ENCODE peak calls at places on chromosome 13, in seven cellular contexts. K is NB4, V is psoas muscle, G is WERI-Rb-1, D is lower lobe of right lung, O is cardiac fibroblast, N is transverse colon. F is an unnamed sample.
A peak's percentile ranks its signal among the peaks of the same experiment; 100 is the strongest.

GRCh38 chr13:110017379-110017778 is 231.0 kb upstream of the IRS2 start:
- DNase-seq in K (no peak), V (no peak), G (no peak), D (no peak), O (peak; percentile 88), N (no peak), F (peak; percentile 84)

GRCh38 chr13:87661471-87661870 is 9.7 kb upstream of the SLITRK5 start:
- DNase-seq in K (no peak), V (no peak), G (no peak), D (no peak), O (no peak), N (no peak), F (no peak)

GRCh38 chr13:30718661-30719520 is 16.5 kb upstream of the ALOX5AP start:
- DNase-seq in K (no peak), V (no peak), G (no peak), D (no peak), O (peak; percentile 95), N (no peak), F (peak; percentile 46)

GRCh38 chr13:110116072-110116487 is 190.9 kb downstream of the COL4A1 start:
- DNase-seq in K (peak; percentile 62), V (peak; percentile 80), G (peak; percentile 78), D (peak; percentile 79), O (peak; percentile 77), N (peak; percentile 63), F (no peak)

GRCh38 chr13:39506559-39507390 is 96.2 kb downstream of the LHFPL6 start:
- DNase-seq in K (no peak), V (no peak), G (no peak), D (no peak), O (peak; percentile 47), N (no peak), F (no peak)

GRCh38 chr13:23724196-23724970 is 154.2 kb downstream of the TNFRSF19 start:
- DNase-seq in K (no peak), V (no peak), G (peak; percentile 74), D (no peak), O (peak; percentile 71), N (no peak), F (no peak)

GRCh38 chr13:63435668-63436275 is 2020.1 kb upstream of the PCDH20 start:
- DNase-seq in K (peak; percentile 16), V (no peak), G (no peak), D (no peak), O (peak; percentile 96), N (no peak), F (peak; percentile 83)

GRCh38 chr13:111422352-111422751 is 101.9 kb downstream of the TEX29 start:
- DNase-seq in K (no peak), V (no peak), G (no peak), D (no peak), O (no peak), N (no peak), F (no peak)

GRCh38 chr13:41854758-41855157 is 106.2 kb downstream of the VWA8 start:
- DNase-seq in K (no peak), V (no peak), G (no peak), D (no peak), O (no peak), N (no peak), F (no peak)

GRCh38 chr13:89361909-89362308 is 1690.7 kb downstream of the SLITRK5 start:
- DNase-seq in K (peak; percentile 19), V (no peak), G (no peak), D (no peak), O (peak; percentile 17), N (no peak), F (no peak)

GRCh38 chr13:70253834-70254233 is 145.6 kb upstream of the KLHL1 start:
- DNase-seq in K (no peak), V (no peak), G (no peak), D (no peak), O (no peak), N (no peak), F (peak; percentile 21)

GRCh38 chr13:76976488-76976887 is 15.4 kb upstream of the CLN5 start:
- DNase-seq in K (no peak), V (no peak), G (no peak), D (no peak), O (no peak), N (no peak), F (no peak)

GRCh38 chr13:57286511-57287098 is 119.6 kb downstream of the PRR20E start:
- DNase-seq in K (no peak), V (no peak), G (no peak), D (peak; percentile 40), O (no peak), N (no peak), F (no peak)

GRCh38 chr13:100235311-100235901 is 146.5 kb downstream of the PCCA start:
- DNase-seq in K (peak; percentile 86), V (no peak), G (peak; percentile 40), D (no peak), O (peak; percentile 82), N (no peak), F (peak; percentile 8)

GRCh38 chr13:32947886-32948285 is 68.3 kb upstream of the KL start:
- DNase-seq in K (no peak), V (no peak), G (no peak), D (no peak), O (no peak), N (no peak), F (no peak)

GRCh38 chr13:46712524-46712923 is 84.4 kb downstream of the ESD start:
- DNase-seq in K (no peak), V (no peak), G (no peak), D (no peak), O (no peak), N (no peak), F (no peak)

GRCh38 chr13:41017744-41018582 is 1.2 kb downstream of the ELF1 start:
- DNase-seq in K (peak; percentile 47), V (no peak), G (no peak), D (no peak), O (no peak), N (no peak), F (no peak)

GRCh38 chr13:30504081-30504480 is 38.3 kb upstream of the HMGB1 start:
- DNase-seq in K (peak; percentile 76), V (no peak), G (no peak), D (no peak), O (peak; percentile 36), N (no peak), F (no peak)

GRCh38 chr13:48297131-48297786 is 6.3 kb upstream of the RB1 start:
- DNase-seq in K (no peak), V (no peak), G (no peak), D (no peak), O (no peak), N (no peak), F (no peak)
- H3K4me3 ChIP-seq in K (no peak overlapping the region), V (no peak overlapping the region), G (no peak overlapping the region), D (no peak overlapping the region), O (no peak overlapping the region), N (no peak overlapping the region), F (no peak overlapping the region)

GRCh38 chr13:44972956-44973581 is 16.2 kb downstream of the NUFIP1 start:
- DNase-seq in K (peak; percentile 32), V (no peak), G (no peak), D (no peak), O (peak; percentile 62), N (no peak), F (no peak)
- TF ChIP-seq CTCF in K (peak; percentile 49), V (peak; percentile 50), G (peak; percentile 3), D (peak; percentile 61), O (peak; percentile 36), N (peak; percentile 55), F (peak; percentile 47)

GRCh38 chr13:45132384-45133064 is 12.2 kb downstream of the GTF2F2 start:
- DNase-seq in K (no peak), V (no peak), G (no peak), D (no peak), O (no peak), N (no peak), F (no peak)
- H3K4me3 ChIP-seq in K (no peak overlapping the region), V (no peak overlapping the region), G (no peak overlapping the region), D (no peak overlapping the region), O (no peak overlapping the region), N (no peak overlapping the region), F (no peak overlapping the region)

DNA sequence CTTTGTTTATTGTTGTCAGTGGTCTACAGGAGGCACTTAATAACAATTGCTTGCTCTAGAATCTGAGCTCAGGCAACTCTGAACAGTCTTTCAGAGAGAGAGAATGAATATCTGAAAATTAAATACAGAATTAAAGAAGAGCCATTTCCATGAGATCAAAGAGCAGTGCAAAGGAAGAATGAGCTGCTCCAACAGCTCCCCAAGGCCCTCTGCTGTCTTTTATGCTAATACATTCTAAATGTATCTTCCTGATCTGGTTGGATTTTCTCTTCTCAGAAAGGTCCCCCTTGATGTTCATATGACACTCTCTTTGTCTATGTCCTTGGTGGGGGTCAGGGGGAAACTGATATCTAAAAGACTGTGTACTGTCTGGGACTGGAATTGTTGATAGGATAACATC is 1029.6 kb downstream of the PCDH9 start:
- DNase-seq in K (no peak), V (no peak), G (no peak), D (no peak), O (peak; percentile 33), N (no peak), F (no peak)
- TF ChIP-seq CTCF in K (no peak), V (no peak), G (no peak), D (no peak), O (peak; percentile 6), N (no peak), F (no peak)

DNA sequence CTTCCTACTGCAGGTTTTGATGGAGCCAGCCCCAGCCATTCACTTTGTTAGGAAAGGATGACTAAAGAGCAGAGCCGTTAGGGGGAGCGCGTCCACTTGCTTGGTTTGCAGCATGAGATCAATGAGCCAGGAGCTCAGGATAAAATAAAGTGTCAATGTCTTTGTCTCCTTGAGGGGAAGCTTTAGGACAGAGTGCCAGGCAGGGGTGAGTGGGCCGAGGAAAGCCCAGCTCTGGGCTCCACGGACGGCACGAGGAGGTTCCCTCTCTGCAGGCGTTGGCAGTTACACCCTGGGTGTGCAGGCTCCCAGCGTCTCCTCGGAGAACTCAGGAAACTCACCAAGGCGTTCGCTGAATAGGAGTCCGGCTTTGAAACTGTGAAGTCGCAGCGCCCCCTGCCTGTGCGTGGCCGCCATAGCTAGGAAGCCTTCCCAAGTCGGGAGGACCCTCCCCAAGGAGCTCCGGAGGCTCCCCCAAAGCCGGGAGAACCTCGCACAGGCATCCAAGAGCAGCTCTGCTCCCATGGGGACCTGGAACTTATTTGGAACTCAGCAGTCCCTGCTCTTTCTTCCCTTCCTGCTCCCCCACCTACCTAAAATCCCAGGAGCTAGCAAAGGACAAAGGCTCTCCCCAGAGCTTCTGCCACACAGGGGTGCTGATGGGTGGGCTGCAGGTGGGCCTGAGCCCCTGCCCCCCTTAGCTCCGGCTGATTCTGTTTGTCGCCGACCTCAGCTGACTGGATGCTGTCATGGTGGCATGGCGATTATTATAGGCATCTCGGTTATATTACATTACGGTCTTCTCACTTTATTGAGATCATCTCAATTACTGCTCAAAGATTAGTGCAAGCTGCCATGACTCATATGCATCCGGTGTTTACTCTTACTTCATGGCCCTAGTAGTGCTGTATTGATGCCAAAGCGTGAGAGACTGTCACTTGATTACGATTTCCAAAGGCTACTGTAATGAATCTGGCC is 34.4 kb downstream of the GSX1 start:
- DNase-seq in K (peak; percentile 89), V (peak; percentile 81), G (peak; percentile 93), D (peak; percentile 83), O (peak; percentile 92), N (peak; percentile 85), F (peak; percentile 40)
- H3K4me3 ChIP-seq in K (peak overlapping the region; percentile 44), V (peak overlapping the region; percentile 23), G (peak overlapping the region; percentile 17), D (peak overlapping the region; percentile 21), O (peak overlapping the region; percentile 41), N (peak overlapping the region; percentile 25), F (peak overlapping the region; percentile 39)

DNA sequence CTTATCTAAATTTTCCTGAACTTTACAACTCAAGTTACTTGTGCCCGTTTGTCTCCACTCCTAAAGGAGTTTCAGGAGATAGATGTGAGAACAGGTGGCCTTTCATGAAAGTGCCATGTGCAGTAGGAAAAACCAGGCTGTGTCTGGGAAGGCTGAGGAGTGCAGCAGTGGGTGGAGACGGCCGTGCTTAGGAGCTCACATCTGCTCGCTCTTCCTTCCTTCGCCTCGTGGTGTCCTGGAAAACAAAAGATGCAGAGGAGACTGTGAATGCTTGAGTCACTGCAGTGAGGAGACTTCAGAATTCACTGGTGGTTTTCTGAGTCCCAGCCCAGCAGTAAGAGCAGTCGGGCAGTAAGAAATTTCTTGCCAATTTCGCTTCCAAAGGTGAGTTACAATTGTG is 138.4 kb upstream of the RNF113B start:
- DNase-seq in K (no peak), V (no peak), G (peak; percentile 75), D (no peak), O (peak; percentile 63), N (no peak), F (no peak)
- TF ChIP-seq CTCF in K (no peak), V (no peak), G (peak; percentile 17), D (no peak), O (no peak), N (no peak), F (no peak)